ENCODE peak calls at places on chromosomes 11 and 22, in four cellular contexts. T is CD4-positive, alpha-beta T cell; I is pancreas; D is adrenal gland. N is an unnamed sample.

GRCh38 chr22:48227341-48228018 is 1465.0 kb downstream of the TBC1D22A start:
- DNase-seq in T (no peak), I (no peak), D (peak; percentile 3), N (no peak)

GRCh38 chr11:34243620-34244493 is 114.0 kb downstream of the ABTB2 start:
- DNase-seq in I (peak; percentile 43), D (peak; percentile 60), T (no peak), N (peak; percentile 13)

GRCh38 chr11:125995313-125995712 is 49.5 kb downstream of the VSIG10L2 start:
- DNase-seq in I (no peak), T (no peak), D (no peak), N (no peak)

GRCh38 chr11:100515087-100515486 is 172.0 kb upstream of the ARHGAP42 start:
- DNase-seq in I (no peak), D (no peak), T (no peak), N (no peak)

GRCh38 chr11:31236052-31236652 is 133.4 kb downstream of the DCDC1 start:
- DNase-seq in T (no peak), I (no peak), D (no peak), N (no peak)

GRCh38 chr11:16607675-16608644 is 130.5 kb upstream of the C11orf58 start:
- DNase-seq in I (peak; percentile 73), D (peak; percentile 82), T (no peak), N (peak; percentile 61)

GRCh38 chr11:126515501-126515900 is 160.0 kb downstream of the ST3GAL4 start:
- DNase-seq in T (no peak), I (no peak), D (no peak), N (no peak)

GRCh38 chr22:45290410-45290936 is 5.7 kb downstream of the UPK3A start:
- DNase-seq in I (no peak), T (no peak), D (no peak), N (peak; percentile 32)

GRCh38 chr22:50730941-50731661 is 6.9 kb upstream of the ACR start:
- DNase-seq in T (no peak), D (no peak), I (no peak), N (peak; percentile 1)

GRCh38 chr11:132036751-132037466 is 666.5 kb downstream of the NTM start:
- DNase-seq in T (no peak), I (no peak), D (no peak), N (no peak)

GRCh38 chr22:38759005-38759404 is 3.2 kb upstream of the SUN2 start:
- DNase-seq in T (no peak), D (no peak), I (no peak), N (no peak)

GRCh38 chr11:108069947-108070346 is 51.4 kb upstream of the ACAT1 start:
- DNase-seq in D (no peak), I (no peak), T (no peak), N (no peak)

GRCh38 chr11:115623021-115623451 is 118.8 kb upstream of the CADM1 start:
- DNase-seq in T (no peak), D (peak; percentile 82), I (peak; percentile 25), N (peak; percentile 77)

GRCh38 chr11:94728541-94728940 is 39.6 kb upstream of the AMOTL1 start:
- DNase-seq in T (no peak), D (no peak), I (no peak), N (no peak)

GRCh38 chr22:26847816-26848215 is 190.4 kb downstream of the MIAT start:
- DNase-seq in T (no peak), I (no peak), D (no peak), N (no peak)

GRCh38 chr11:63839508-63840355 is 822 bp downstream of the MARK2 start:
- DNase-seq in I (peak; percentile 55), T (no peak), D (peak; percentile 58), N (peak; percentile 35)

GRCh38 chr11:113504586-113504985 is 29.4 kb upstream of the DRD2 start:
- DNase-seq in D (no peak), I (no peak), T (no peak), N (no peak)

GRCh38 chr11:76789443-76789719 is 6.2 kb downstream of the TSKU start:
- DNase-seq in D (no peak), T (no peak), I (no peak), N (no peak)

GRCh38 chr11:116037851-116038250 is 533.6 kb upstream of the CADM1 start:
- DNase-seq in D (no peak), I (no peak), T (no peak), N (no peak)

GRCh38 chr11:129323896-129324522 is 51.6 kb upstream of the BARX2 start:
- DNase-seq in D (peak; percentile 39), T (no peak), I (peak; percentile 55), N (peak; percentile 2)

GRCh38 chr11:133953571-133953970 is 3.2 kb downstream of the IGSF9B start:
- DNase-seq in D (no peak), T (no peak), I (no peak), N (no peak)

GRCh38 chr11:77361184-77361583 is 59.7 kb upstream of the GDPD4 start:
- DNase-seq in I (no peak), T (no peak), D (no peak), N (no peak)

GRCh38 chr22:26845016-26845728 is 187.8 kb downstream of the MIAT start:
- DNase-seq in T (no peak), I (no peak), D (no peak), N (no peak)

GRCh38 chr22:11616811-11617210 is 3911.2 kb upstream of the OR11H1 start:
- DNase-seq in D (no peak), I (no peak), T (no peak), N (no peak)

DNA sequence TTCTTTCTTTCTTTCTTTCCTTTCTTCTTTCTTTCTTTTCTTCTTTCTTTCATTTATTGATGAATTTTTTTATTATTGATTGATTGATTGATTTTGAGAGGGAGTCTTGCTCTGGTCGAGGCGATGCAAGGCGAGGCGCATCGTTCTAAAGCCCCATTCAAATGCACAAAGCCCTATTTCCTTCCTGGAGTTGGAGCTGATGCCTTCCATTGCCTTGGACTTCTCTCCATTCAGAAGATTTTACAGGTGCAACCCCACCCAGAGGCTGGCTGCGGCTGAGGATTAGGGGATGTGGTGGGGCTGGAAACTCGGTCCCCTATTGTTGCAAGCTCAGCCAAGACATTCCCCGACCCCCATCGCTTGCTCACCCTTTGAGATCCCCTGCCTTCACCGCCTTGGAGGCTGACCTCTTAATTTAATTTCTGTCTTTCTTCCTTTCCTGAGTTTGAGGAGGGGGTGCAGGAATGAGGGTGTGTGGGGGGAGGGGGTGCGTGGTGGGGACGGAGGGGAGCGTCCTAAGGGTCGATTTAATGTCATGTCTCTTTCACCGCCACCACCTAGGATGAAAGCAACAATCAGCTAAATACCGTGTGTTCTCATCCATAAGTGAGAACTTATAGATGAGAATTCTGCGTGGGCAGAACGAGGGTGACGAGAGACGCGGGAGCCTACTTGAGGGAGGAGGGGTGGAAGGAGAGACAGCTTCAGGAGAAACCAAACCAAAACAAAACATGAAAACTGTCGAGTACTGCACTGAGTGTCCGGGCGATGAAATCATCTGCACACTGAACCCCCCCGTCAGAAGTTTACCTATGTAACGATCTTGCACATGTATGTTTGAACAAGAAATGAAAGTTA is 3913.9 kb upstream of the OR11H1 start:
- DNase-seq in D (no peak), T (no peak), I (no peak), N (no peak)
- H3K9me3 ChIP-seq in D (no peaks in the 10 kb centered on the region), T (peaks cover 18% of the 10 kb centered on the region), I (no peaks in the 10 kb centered on the region), N (no peaks in the 10 kb centered on the region)

DNA sequence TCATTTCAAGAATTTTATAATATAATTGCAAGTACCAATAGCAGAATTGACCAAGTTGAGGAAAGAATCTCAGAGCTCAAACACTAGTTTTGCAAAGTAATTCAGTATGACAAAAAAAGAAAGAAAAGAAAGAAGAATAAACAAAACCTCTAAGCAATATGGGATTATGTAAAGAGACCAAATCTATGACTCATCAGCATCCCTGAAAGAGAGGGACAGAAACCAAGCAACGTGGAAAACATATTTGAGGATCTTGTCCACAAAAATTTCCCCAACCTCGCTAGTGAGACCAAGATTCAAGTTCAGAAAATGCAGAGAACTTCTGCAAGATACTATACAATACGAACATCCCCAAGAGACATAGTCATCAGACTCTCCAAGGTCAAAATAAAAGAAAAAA is 203.7 kb upstream of the DDI1 start:
- DNase-seq in T (no peak), I (no peak), D (no peak), N (no peak)
- H3K9me3 ChIP-seq in T (peaks cover 17% of the 10 kb centered on the region), I (no peaks in the 10 kb centered on the region), D (no peaks in the 10 kb centered on the region), N (no peaks in the 10 kb centered on the region)

GRCh38 chr22:49417833-49418232 is 409.8 kb downstream of the BRD1 start:
- DNase-seq in I (no peak), T (no peak), D (no peak), N (no peak)
- H3K9me3 ChIP-seq in I (no peaks in the 10 kb centered on the region), T (no peaks in the 10 kb centered on the region), D (no peaks in the 10 kb centered on the region), N (no peaks in the 10 kb centered on the region)

DNA sequence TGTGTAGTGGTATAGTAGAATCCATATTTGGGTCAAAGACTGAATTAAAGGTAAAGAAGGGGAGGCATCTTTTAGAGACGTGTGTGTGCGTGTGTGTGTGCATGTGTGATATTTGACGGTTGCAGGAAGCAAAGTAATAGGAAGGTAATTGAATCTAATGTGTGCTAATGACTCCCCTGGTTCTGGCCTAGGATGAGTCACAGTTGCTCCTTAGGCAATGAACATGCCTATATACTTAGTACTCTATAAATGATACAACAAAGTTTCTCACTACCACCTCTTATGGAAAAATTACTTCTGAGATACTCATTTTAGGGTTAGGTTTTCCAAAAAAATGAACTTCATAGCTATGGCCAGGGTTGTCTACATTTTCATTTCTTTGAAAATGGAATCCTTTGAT is 409.6 kb downstream of the GUCY1A2 start:
- DNase-seq in D (no peak), I (no peak), T (no peak), N (no peak)
- H3K9me3 ChIP-seq in D (no peaks in the 10 kb centered on the region), I (no peaks in the 10 kb centered on the region), T (no peaks in the 10 kb centered on the region), N (no peaks in the 10 kb centered on the region)

N was measured in SJCRH30.